ENCODE peak calls at places on chromosomes 12 and 14, in eight cellular contexts. T is BJ, K is GM12878, W is heart left ventricle, Y is foreskin fibroblast, R is IMR-90, B is heart right ventricle, F is left lung. G is an unnamed sample.

GRCh38 chr14:72614891-72615410 is 278.9 kb downstream of the DPF3 start:
- DNase-seq in T (no peak), K (no peak), W (no peak), Y (no peak), R (no peak), B (no peak), F (no peak), G (no peak)

GRCh38 chr12:47383942-47384341 is 304.2 kb upstream of the AMIGO2 start:
- DNase-seq in T (no peak), K (no peak), W (no peak), Y (no peak), R (peak), B (no peak), F (no peak), G (no peak)

GRCh38 chr14:57060276-57060956 is 208.3 kb downstream of the EXOC5 start:
- DNase-seq in T (no peak), K (peak), W (no peak), Y (no peak), R (no peak), B (no peak), F (no peak), G (peak)

GRCh38 chr12:29398495-29398894 is 17.5 kb upstream of the ERGIC2 start:
- DNase-seq in T (no peak), K (no peak), W (no peak), Y (no peak), R (no peak), B (no peak), F (no peak), G (peak)

GRCh38 chr14:104665663-104666522 is 23.5 kb upstream of the INF2 start:
- DNase-seq in T (no peak), K (no peak), W (no peak), Y (no peak), R (no peak), B (no peak), F (no peak), G (peak)

GRCh38 chr14:27945512-27945911 is 821.1 kb upstream of the FOXG1 start:
- DNase-seq in T (no peak), K (no peak), W (no peak), Y (no peak), R (no peak), B (no peak), F (no peak), G (no peak)

GRCh38 chr12:131710464-131711457 is at the start of gene SFSWAP:
- DNase-seq in T (peak), K (peak), W (peak), Y (peak), R (peak), B (peak), F (peak), G (peak)

GRCh38 chr14:91143862-91144261 is 30.0 kb downstream of the DGLUCY start:
- DNase-seq in T (no peak), K (no peak), W (no peak), Y (no peak), R (no peak), B (no peak), F (peak), G (no peak)

GRCh38 chr12:111412007-111412829 is 6.5 kb downstream of the SH2B3 start:
- DNase-seq in T (no peak), K (no peak), W (no peak), Y (no peak), R (no peak), B (peak), F (no peak), G (no peak)

GRCh38 chr14:31968912-31969311 is 108.2 kb upstream of the ARHGAP5 start:
- DNase-seq in T (no peak), K (no peak), W (no peak), Y (no peak), R (no peak), B (no peak), F (no peak), G (no peak)

GRCh38 chr12:570949-571794 is 92.1 kb downstream of the NINJ2 start:
- DNase-seq in T (no peak), K (no peak), W (peak), Y (peak), R (peak), B (peak), F (peak), G (no peak)

GRCh38 chr12:54977155-54977554 is 7.4 kb downstream of the TESPA1 start:
- DNase-seq in T (peak), K (no peak), W (no peak), Y (peak), R (peak), B (no peak), F (no peak), G (no peak)

GRCh38 chr14:28744126-28744525 is 22.5 kb upstream of the FOXG1 start:
- DNase-seq in T (no peak), K (no peak), W (no peak), Y (no peak), R (no peak), B (no peak), F (no peak), G (no peak)

GRCh38 chr12:164207-164606 is 49.8 kb downstream of the SLC6A12 start:
- DNase-seq in T (no peak), K (no peak), W (no peak), Y (no peak), R (no peak), B (no peak), F (no peak), G (no peak)

GRCh38 chr12:26817183-26817591 is 15.8 kb downstream of the ITPR2 start:
- DNase-seq in T (no peak), K (no peak), W (no peak), Y (no peak), R (no peak), B (no peak), F (no peak), G (peak)

GRCh38 chr14:94307410-94307992 is 14.4 kb upstream of the SERPINA10 start:
- DNase-seq in T (no peak), K (no peak), W (no peak), Y (no peak), R (no peak), B (no peak), F (no peak), G (no peak)

GRCh38 chr14:79587194-79587593 is 624.1 kb downstream of the DIO2 start:
- DNase-seq in T (no peak), K (no peak), W (no peak), Y (no peak), R (no peak), B (no peak), F (no peak), G (no peak)

GRCh38 chr12:78406213-78406612 is 458.4 kb upstream of the SYT1 start:
- DNase-seq in T (no peak), K (no peak), W (no peak), Y (no peak), R (no peak), B (no peak), F (no peak), G (no peak)

GRCh38 chr14:60622210-60622919 is 26.9 kb downstream of the SIX1 start:
- DNase-seq in T (no peak), K (no peak), W (no peak), Y (no peak), R (peak), B (no peak), F (no peak), G (no peak)

GRCh38 chr12:109738878-109739665 is 25.4 kb downstream of the FAM222A start:
- DNase-seq in T (no peak), K (no peak), W (peak), Y (peak), R (peak), B (no peak), F (peak), G (no peak)

GRCh38 chr12:32124637-32125036 is 18.0 kb downstream of the BICD1 start:
- DNase-seq in T (no peak), K (no peak), W (no peak), Y (no peak), R (no peak), B (no peak), F (no peak), G (no peak)

GRCh38 chr12:21451529-21451928 is 14.1 kb downstream of the PYROXD1 start:
- DNase-seq in T (no peak), K (no peak), W (no peak), Y (no peak), R (peak), B (no peak), F (no peak), G (no peak)

GRCh38 chr14:23478109-23478698 is 8.7 kb downstream of the NGDN start:
- DNase-seq in T (no peak), K (peak), W (no peak), Y (peak), R (peak), B (no peak), F (peak), G (no peak)

DNA sequence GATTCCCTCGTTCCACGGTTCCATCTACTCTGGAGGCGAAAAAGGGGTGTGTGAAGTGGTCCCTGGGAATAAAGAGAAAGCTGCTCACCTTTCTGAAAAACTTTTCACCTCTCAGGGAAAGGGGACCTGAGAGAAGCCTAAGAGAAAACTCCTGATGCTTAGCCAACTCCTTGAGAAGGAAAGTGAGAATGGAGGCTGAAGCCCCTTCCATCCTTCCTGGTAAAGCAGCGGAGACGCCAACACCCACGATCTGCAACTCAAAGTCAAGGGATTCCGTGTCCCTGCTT is 110.0 kb downstream of the ARF6 start:
- DNase-seq in T (no peak), K (no peak), W (no peak), Y (no peak), R (no peak), B (no peak), F (no peak), G (no peak)
- H3K4me3 ChIP-seq in T (peak), K (peak), W (peak), Y (peak), R (peak), B (peak), F (peak), G (peak)

DNA sequence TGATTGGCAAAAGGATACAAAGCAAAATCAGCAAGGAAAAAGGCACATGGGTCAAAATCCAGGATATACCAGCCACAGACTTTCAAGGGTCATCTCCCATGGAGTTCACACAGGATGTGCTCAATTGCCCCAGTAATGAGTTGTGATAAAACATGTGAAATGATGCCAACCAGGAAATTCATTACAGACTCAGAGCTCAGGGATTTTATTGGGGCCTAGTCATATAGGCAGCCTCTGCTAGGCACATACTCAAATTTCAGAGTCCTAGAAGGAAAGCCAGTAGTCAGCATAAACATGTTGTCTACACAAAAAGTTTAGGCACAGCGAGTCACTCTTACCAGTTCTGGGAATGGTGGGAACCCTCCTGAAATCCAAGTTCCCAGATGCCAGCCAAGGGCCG is 64.4 kb upstream of the OSBPL8 start:
- DNase-seq in T (no peak), K (no peak), W (no peak), Y (peak), R (peak), B (no peak), F (no peak), G (no peak)
- TF ChIP-seq CTCF in T (no peak), K (no peak), W (no peak), Y (no peak), R (no peak), B (no peak), F (no peak), G (no peak)

GRCh38 chr12:52494100-52494499 is 1.0 kb upstream of the KRT6A start:
- DNase-seq in T (no peak), K (no peak), W (no peak), Y (no peak), R (no peak), B (no peak), F (no peak), G (no peak)

GRCh38 chr12:52494518-52494917 is 1.5 kb upstream of the KRT6A start:
- DNase-seq in T (no peak), K (no peak), W (no peak), Y (no peak), R (no peak), B (no peak), F (no peak), G (no peak)

GRCh38 chr12:52496054-52496453 is 3.0 kb upstream of the KRT6A start:
- DNase-seq in T (no peak), K (no peak), W (no peak), Y (no peak), R (no peak), B (no peak), F (no peak), G (no peak)

GRCh38 chr12:52495385-52495784 is 2.3 kb upstream of the KRT6A start:
- DNase-seq in T (no peak), K (no peak), W (no peak), Y (no peak), R (no peak), B (no peak), F (no peak), G (no peak)

GRCh38 chr12:52493172-52493571 is at the start of gene KRT6A:
- DNase-seq in T (no peak), K (no peak), W (no peak), Y (no peak), R (no peak), B (no peak), F (no peak), G (no peak)
- H3K4me3 ChIP-seq in T (no peak), K (no peak), W (no peak), Y (no peak), R (no peak), B (no peak), F (no peak), G (no peak)

GRCh38 chr12:79690606-79691298 is at the start of gene PAWR:
- DNase-seq in T (no peak), K (no peak), W (peak), Y (peak), R (peak), B (peak), F (peak), G (peak)
- TF ChIP-seq CTCF in T (peak), K (peak), W (peak), Y (no peak), R (peak), B (peak), F (no peak), G (peak)

DNA sequence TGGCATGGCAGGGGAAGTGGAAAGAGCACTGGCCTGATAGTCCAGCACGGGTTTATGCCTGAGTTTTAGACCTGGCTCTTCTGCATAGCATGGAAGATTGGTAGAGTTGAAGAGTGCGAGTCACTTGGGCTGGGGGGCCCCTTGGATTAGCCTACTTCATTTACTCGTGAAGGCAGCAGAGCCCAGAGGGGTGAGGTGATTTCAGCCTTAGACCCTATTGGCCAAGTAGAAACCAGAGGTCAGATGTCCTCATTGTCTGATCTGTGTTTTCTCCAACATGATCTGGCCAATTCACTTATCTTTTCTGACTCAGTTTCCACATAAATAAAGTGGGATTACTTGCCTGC is 1.9 kb downstream of the PLEKHG3 start:
- DNase-seq in T (no peak), K (no peak), W (no peak), Y (no peak), R (no peak), B (no peak), F (no peak), G (no peak)
- H3K4me3 ChIP-seq in T (no peak), K (no peak), W (peak), Y (no peak), R (no peak), B (peak), F (no peak), G (no peak)

GRCh38 chr12:7667025-7667575 is 1.4 kb upstream of the APOBEC1 start:
- DNase-seq in T (no peak), K (no peak), W (no peak), Y (no peak), R (no peak), B (no peak), F (no peak), G (no peak)
- TF ChIP-seq CTCF in T (peak), K (no peak), W (no peak), Y (peak), R (no peak), B (no peak), F (no peak), G (peak)

DNA sequence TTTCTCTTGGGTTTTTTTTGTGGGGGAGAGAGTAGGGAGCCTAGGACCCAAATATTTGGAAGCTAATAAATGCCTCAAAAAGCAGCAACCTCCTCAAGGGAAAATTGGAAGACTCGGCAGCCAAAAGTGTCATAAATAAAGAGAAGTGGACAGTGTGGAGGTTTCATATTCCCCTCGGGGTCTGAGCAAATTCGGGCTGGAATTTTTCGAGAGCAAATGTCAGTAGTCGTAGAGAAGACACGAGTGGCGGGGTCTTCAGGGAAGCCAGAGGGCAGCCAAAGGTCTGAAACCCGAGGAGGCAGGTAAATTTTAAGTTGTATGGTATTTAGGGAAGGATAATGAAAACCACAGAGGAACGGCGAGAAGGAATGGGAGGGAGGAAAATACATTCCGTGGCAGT is 13.1 kb downstream of the BCL11B start:
- DNase-seq in T (no peak), K (no peak), W (no peak), Y (no peak), R (no peak), B (no peak), F (no peak), G (no peak)
- H3K4me3 ChIP-seq in T (no peak), K (no peak), W (no peak), Y (no peak), R (no peak), B (no peak), F (no peak), G (no peak)

GRCh38 chr12:94979941-94980340 is 23.6 kb downstream of the NDUFA12 start:
- DNase-seq in T (no peak), K (no peak), W (no peak), Y (no peak), R (no peak), B (no peak), F (no peak), G (no peak)

GRCh38 chr12:94977766-94978468 is 25.6 kb downstream of the NDUFA12 start:
- DNase-seq in T (no peak), K (no peak), W (no peak), Y (no peak), R (no peak), B (no peak), F (no peak), G (no peak)

GRCh38 chr12:94983321-94983720 is 20.2 kb downstream of the NDUFA12 start:
- DNase-seq in T (no peak), K (no peak), W (no peak), Y (no peak), R (peak), B (no peak), F (no peak), G (no peak)

GRCh38 chr12:94982456-94982855 is 21.0 kb downstream of the NDUFA12 start:
- DNase-seq in T (no peak), K (no peak), W (no peak), Y (no peak), R (no peak), B (no peak), F (no peak), G (no peak)

DNA sequence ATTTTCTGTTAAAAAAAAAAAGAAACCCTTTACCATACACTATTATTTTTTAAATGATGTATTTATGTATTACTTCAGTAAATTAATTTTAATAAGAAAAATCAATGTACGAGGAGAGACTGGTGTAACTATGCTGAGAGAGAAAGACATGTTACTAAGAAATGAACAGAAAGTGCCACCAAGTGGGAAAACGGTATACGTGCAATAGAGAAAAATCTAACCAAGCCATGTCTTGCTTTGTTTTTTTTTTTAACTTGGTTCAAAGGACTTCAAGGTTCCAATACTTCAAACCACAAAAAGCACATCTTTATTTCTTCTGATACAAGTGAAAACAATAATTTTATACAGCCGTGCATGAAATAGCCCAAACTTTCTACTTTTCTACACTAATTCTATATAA is 22.9 kb downstream of the NDUFA12 start:
- DNase-seq in T (no peak), K (no peak), W (no peak), Y (no peak), R (peak), B (no peak), F (no peak), G (no peak)
- TF ChIP-seq CTCF in T (no peak), K (no peak), W (peak), Y (no peak), R (peak), B (peak), F (no peak), G (no peak)

GRCh38 chr12:76670776-76671175 is 93.1 kb upstream of the ZDHHC17 start:
- DNase-seq in T (peak), K (no peak), W (no peak), Y (peak), R (peak), B (no peak), F (no peak), G (no peak)
- H3K4me3 ChIP-seq in T (no peak), K (no peak), W (no peak), Y (no peak), R (no peak), B (no peak), F (no peak), G (no peak)

GRCh38 chr14:64772394-64772950 is 68.2 kb downstream of the PLEKHG3 start:
- DNase-seq in T (no peak), K (no peak), W (no peak), Y (no peak), R (no peak), B (no peak), F (peak), G (no peak)
- TF ChIP-seq CTCF in T (no peak), K (peak), W (no peak), Y (no peak), R (no peak), B (peak), F (no peak), G (no peak)

G was measured in GM06990.